ENCODE peak calls at places on chromosomes 12 and 14, in nine cellular contexts. N is naive B cell; D is ELR; U is left lung; C is stimulated activated CD4-positive, alpha-beta T cell treated with anti-CD3 and anti-CD28 coated beads, Interleukin-12 subunit alpha, Interleukin-12 subunit beta, amount 100 ng/mL, for 4 hours; Y is sciatic nerve; Z is ecto neural progenitor cell; J is retinal pigment epithelial cell; V is Ammon's horn. I is an unnamed sample.

GRCh38 chr12:130401703-130402102 is 64.0 kb downstream of the PIWIL1 start:
- DNase-seq in N (no peak), D (no peak), U (no peak), C (no peak), Y (no peak), Z (peak), J (no peak), V (peak), I (no peak)

GRCh38 chr12:104411826-104412626 is 44.7 kb upstream of the CHST11 start:
- DNase-seq in N (no peak), D (peak), U (no peak), C (no peak), Y (no peak), Z (no peak), J (peak), V (peak), I (no peak)

GRCh38 chr12:108080363-108080762 is 48.7 kb upstream of the WSCD2 start:
- DNase-seq in N (no peak), D (no peak), U (no peak), C (no peak), Y (no peak), Z (no peak), J (no peak), V (no peak), I (no peak)

GRCh38 chr14:97976861-97977260 is 1179.7 kb downstream of the VRK1 start:
- DNase-seq in N (no peak), D (no peak), U (peak), C (no peak), Y (no peak), Z (no peak), J (no peak), V (no peak), I (peak)

GRCh38 chr14:71482701-71483100 is 449.5 kb upstream of the RGS6 start:
- DNase-seq in N (no peak), D (no peak), U (no peak), C (no peak), Y (no peak), Z (no peak), J (no peak), V (no peak), I (no peak)

GRCh38 chr12:128970110-128970509 is 116.8 kb downstream of the GLT1D1 start:
- DNase-seq in N (no peak), D (no peak), U (no peak), C (no peak), Y (no peak), Z (peak), J (no peak), V (no peak), I (no peak)

GRCh38 chr14:80762829-80763228 is 178.7 kb downstream of the CEP128 start:
- DNase-seq in N (no peak), D (peak), U (no peak), C (no peak), Y (no peak), Z (no peak), J (no peak), V (no peak), I (no peak)

GRCh38 chr12:32201096-32201495 is 94.4 kb downstream of the BICD1 start:
- DNase-seq in N (no peak), D (no peak), U (no peak), C (no peak), Y (no peak), Z (no peak), J (no peak), V (no peak), I (no peak)

GRCh38 chr12:49092086-49092815 is 2.4 kb downstream of the DHH start:
- DNase-seq in N (peak), D (peak), U (no peak), C (peak), Y (peak), Z (peak), J (no peak), V (no peak), I (no peak)

GRCh38 chr14:60116181-60116580 is 24.5 kb downstream of the PCNX4 start:
- DNase-seq in N (no peak), D (peak), U (no peak), C (no peak), Y (no peak), Z (no peak), J (no peak), V (no peak), I (no peak)

GRCh38 chr12:123478762-123479161 is 20.8 kb downstream of the SNRNP35 start:
- DNase-seq in N (no peak), D (no peak), U (no peak), C (no peak), Y (peak), Z (no peak), J (no peak), V (peak), I (no peak)

GRCh38 chr12:132366341-132366861 is 37.0 kb upstream of the GALNT9 start:
- DNase-seq in N (no peak), D (no peak), U (peak), C (no peak), Y (no peak), Z (peak), J (no peak), V (no peak), I (peak)

GRCh38 chr14:103123128-103123633 is at the start of gene TNFAIP2:
- DNase-seq in N (no peak), D (peak), U (peak), C (no peak), Y (peak), Z (no peak), J (no peak), V (no peak), I (no peak)

GRCh38 chr12:124379938-124380754 is 85.3 kb downstream of the RFLNA start:
- DNase-seq in N (no peak), D (peak), U (peak), C (no peak), Y (peak), Z (no peak), J (no peak), V (peak), I (no peak)

GRCh38 chr12:26229910-26230309 is 34.5 kb downstream of the SSPN start:
- DNase-seq in N (no peak), D (no peak), U (no peak), C (no peak), Y (no peak), Z (no peak), J (no peak), V (no peak), I (no peak)

GRCh38 chr14:83483063-83483462 is 1949.4 kb upstream of the SEL1L start:
- DNase-seq in N (no peak), D (no peak), U (no peak), C (no peak), Y (no peak), Z (no peak), J (peak), V (no peak), I (no peak)

GRCh38 chr14:95681153-95681552 is 5.1 kb upstream of the TCL1B start:
- DNase-seq in N (no peak), D (no peak), U (no peak), C (no peak), Y (no peak), Z (no peak), J (no peak), V (no peak), I (peak)

GRCh38 chr12:46744256-46744655 is 81.5 kb downstream of the SLC38A4 start:
- DNase-seq in N (no peak), D (no peak), U (no peak), C (no peak), Y (no peak), Z (no peak), J (no peak), V (no peak), I (no peak)

GRCh38 chr12:102592134-102592533 is 111.8 kb upstream of the IGF1 start:
- DNase-seq in N (no peak), D (no peak), U (no peak), C (no peak), Y (no peak), Z (no peak), J (no peak), V (no peak), I (no peak)

GRCh38 chr12:7289743-7290142 is 14.1 kb upstream of the ACSM4 start:
- DNase-seq in N (no peak), D (peak), U (no peak), C (no peak), Y (no peak), Z (no peak), J (no peak), V (no peak), I (no peak)

GRCh38 chr12:46005151-46005797 is 14.9 kb upstream of the SCAF11 start:
- DNase-seq in N (no peak), D (peak), U (no peak), C (no peak), Y (no peak), Z (no peak), J (no peak), V (no peak), I (no peak)

GRCh38 chr12:65657635-65658034 is 166.6 kb upstream of the HMGA2 start:
- DNase-seq in N (no peak), D (peak), U (no peak), C (no peak), Y (no peak), Z (no peak), J (no peak), V (no peak), I (no peak)

GRCh38 chr12:88723219-88723618 is 142.9 kb upstream of the KITLG start:
- DNase-seq in N (no peak), D (peak), U (no peak), C (no peak), Y (no peak), Z (no peak), J (no peak), V (no peak), I (no peak)

GRCh38 chr12:67885370-67886169 is 103.7 kb upstream of the IFNG-AS1 start:
- DNase-seq in N (no peak), D (peak), U (no peak), C (no peak), Y (no peak), Z (no peak), J (peak), V (no peak), I (no peak)

GRCh38 chr12:15520083-15520482 is 197.8 kb downstream of the PTPRO start:
- DNase-seq in N (no peak), D (no peak), U (no peak), C (no peak), Y (no peak), Z (no peak), J (no peak), V (no peak), I (no peak)

GRCh38 chr12:30457621-30458289 is 237.9 kb downstream of the IPO8 start:
- DNase-seq in N (no peak), D (peak), U (no peak), C (no peak), Y (no peak), Z (no peak), J (peak), V (no peak), I (no peak)

GRCh38 chr14:92846162-92846897 is 52.2 kb downstream of the GOLGA5 start:
- DNase-seq in N (no peak), D (peak), U (no peak), C (no peak), Y (no peak), Z (no peak), J (no peak), V (no peak), I (no peak)

GRCh38 chr14:83071888-83072501 is 1538.3 kb upstream of the SEL1L start:
- DNase-seq in N (no peak), D (peak), U (no peak), C (no peak), Y (no peak), Z (no peak), J (no peak), V (no peak), I (no peak)

GRCh38 chr14:93281937-93282336 is 50.9 kb downstream of the BTBD7 start:
- DNase-seq in N (no peak), D (no peak), U (no peak), C (no peak), Y (no peak), Z (no peak), J (no peak), V (no peak), I (no peak)

GRCh38 chr14:102554835-102555819 is 37.3 kb upstream of the RCOR1 start:
- DNase-seq in N (peak), D (peak), U (peak), C (peak), Y (peak), Z (peak), J (no peak), V (peak), I (no peak)

I was measured in suprapubic skin.